ENCODE peak calls at places on chromosomes 2 and 18, in seven cellular contexts. L, K, S, H, F, Z and P are unnamed samples.
A peak's percentile ranks its signal among the peaks of the same experiment; 100 is the strongest.

GRCh38 chr2:162058973-162059668 is 14.9 kb downstream of the DPP4 start:
- DNase-seq in L (no peak), K (peak; percentile 88), S (no peak), H (no peak), F (no peak), Z (no peak), P (peak; percentile 48)

GRCh38 chr2:9205963-9206948 is at the start of gene ASAP2:
- DNase-seq in L (peak; percentile 76), K (peak; percentile 59), S (peak; percentile 80), H (peak; percentile 60), F (peak; percentile 33), Z (peak; percentile 90), P (peak; percentile 69)

GRCh38 chr18:35500113-35500512 is 2.4 kb upstream of the INO80C start:
- DNase-seq in L (no peak), K (no peak), S (no peak), H (no peak), F (no peak), Z (no peak), P (no peak)

GRCh38 chr2:147641644-147642043 is 203.2 kb upstream of the ACVR2A start:
- DNase-seq in L (no peak), K (no peak), S (no peak), H (no peak), F (no peak), Z (no peak), P (no peak)

GRCh38 chr2:193627918-193628254 is 1433.2 kb upstream of the TMEFF2 start:
- DNase-seq in L (no peak), K (no peak), S (no peak), H (no peak), F (no peak), Z (no peak), P (no peak)

GRCh38 chr18:8554354-8554753 is 54.9 kb upstream of the RAB12 start:
- DNase-seq in L (no peak), K (no peak), S (no peak), H (no peak), F (no peak), Z (no peak), P (no peak)

GRCh38 chr18:63399300-63399699 is 23.0 kb downstream of the VPS4B start:
- DNase-seq in L (no peak), K (no peak), S (no peak), H (no peak), F (no peak), Z (no peak), P (no peak)

GRCh38 chr2:68255736-68256450 is 3.6 kb upstream of the PPP3R1 start:
- DNase-seq in L (no peak), K (no peak), S (no peak), H (no peak), F (no peak), Z (no peak), P (no peak)

GRCh38 chr18:73812423-73812822 is 335.2 kb downstream of the FBXO15 start:
- DNase-seq in L (no peak), K (no peak), S (no peak), H (no peak), F (no peak), Z (no peak), P (no peak)

GRCh38 chr2:134465228-134465627 is 211.4 kb downstream of the MGAT5 start:
- DNase-seq in L (peak; percentile 9), K (no peak), S (no peak), H (no peak), F (no peak), Z (no peak), P (no peak)

GRCh38 chr2:38228753-38229152 is 148.3 kb downstream of the ATL2 start:
- DNase-seq in L (no peak), K (no peak), S (no peak), H (no peak), F (no peak), Z (no peak), P (no peak)

GRCh38 chr2:136127356-136127755 is 9.4 kb upstream of the CXCR4 start:
- DNase-seq in L (no peak), K (no peak), S (no peak), H (no peak), F (no peak), Z (no peak), P (no peak)

GRCh38 chr18:24342347-24342746 is 55.3 kb downstream of the OSBPL1A start:
- DNase-seq in L (no peak), K (no peak), S (no peak), H (no peak), F (no peak), Z (no peak), P (no peak)

GRCh38 chr18:48385595-48385994 is 23.6 kb downstream of the ZBTB7C start:
- DNase-seq in L (no peak), K (no peak), S (no peak), H (no peak), F (no peak), Z (no peak), P (no peak)

GRCh38 chr2:72236445-72237067 is 88.9 kb upstream of the CYP26B1 start:
- DNase-seq in L (no peak), K (no peak), S (no peak), H (no peak), F (no peak), Z (peak; percentile 70), P (no peak)

GRCh38 chr18:51953521-51953920 is 386.5 kb upstream of the DCC start:
- DNase-seq in L (no peak), K (peak; percentile 87), S (no peak), H (no peak), F (no peak), Z (no peak), P (peak; percentile 38)

GRCh38 chr2:1748741-1749488 is 4.6 kb upstream of the PXDN start:
- DNase-seq in L (no peak), K (no peak), S (no peak), H (no peak), F (no peak), Z (no peak), P (no peak)

GRCh38 chr2:128305555-128306080 is 13.1 kb downstream of the HS6ST1 start:
- DNase-seq in L (no peak), K (peak; percentile 27), S (peak; percentile 23), H (no peak), F (peak; percentile 11), Z (peak; percentile 83), P (peak; percentile 59)

GRCh38 chr2:21793461-21793860 is 669.7 kb downstream of the TDRD15 start:
- DNase-seq in L (no peak), K (no peak), S (no peak), H (no peak), F (no peak), Z (no peak), P (no peak)

GRCh38 chr2:239186958-239187357 is 213.9 kb downstream of the HDAC4 start:
- DNase-seq in L (peak; percentile 9), K (no peak), S (no peak), H (peak; percentile 34), F (peak; percentile 11), Z (no peak), P (no peak)

DNA sequence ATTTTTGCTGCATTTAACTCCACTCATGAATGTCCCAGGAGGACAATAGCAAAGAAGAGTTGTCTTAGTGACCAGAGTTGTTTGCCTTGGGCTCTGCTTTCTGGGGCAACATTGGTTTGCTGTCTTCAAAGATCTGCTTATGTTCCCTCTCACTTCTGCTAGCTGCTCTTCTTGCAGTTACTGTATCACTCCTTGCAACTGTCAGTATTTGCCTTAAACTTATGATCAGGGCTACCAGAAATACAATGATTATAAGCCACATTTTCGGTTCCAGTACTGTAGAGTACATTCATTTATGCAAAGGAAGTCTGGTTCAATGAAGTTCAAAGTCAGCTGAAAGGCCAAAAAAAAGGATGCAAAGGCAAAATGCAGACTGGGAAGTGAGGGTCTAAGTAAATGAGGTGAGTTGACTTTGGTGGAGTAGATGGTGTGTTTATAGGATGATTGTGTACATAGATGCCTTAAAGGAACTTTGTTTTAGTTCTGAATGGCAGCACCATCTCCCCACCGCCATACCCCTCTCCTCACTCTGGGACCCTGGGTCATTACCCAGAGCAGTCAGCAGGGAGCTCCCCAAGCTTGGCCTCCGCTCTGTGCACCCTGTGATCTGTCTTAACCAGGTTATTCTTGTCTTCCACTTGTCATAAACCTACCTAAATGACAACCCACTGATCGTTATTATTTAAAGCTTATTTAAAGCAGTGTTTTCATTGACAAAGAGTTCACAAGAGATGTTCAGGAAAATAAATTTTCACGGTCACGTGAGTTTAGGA is 236.0 kb downstream of the DOK6 start:
- DNase-seq in L (no peak), K (peak; percentile 43), S (no peak), H (no peak), F (no peak), Z (no peak), P (peak; percentile 19)
- TF ChIP-seq CTCF in L (peak; percentile 34), K (peak; percentile 30), S (peak; percentile 5), H (no peak), F (no peak), Z (no peak), P (peak; percentile 44)

DNA sequence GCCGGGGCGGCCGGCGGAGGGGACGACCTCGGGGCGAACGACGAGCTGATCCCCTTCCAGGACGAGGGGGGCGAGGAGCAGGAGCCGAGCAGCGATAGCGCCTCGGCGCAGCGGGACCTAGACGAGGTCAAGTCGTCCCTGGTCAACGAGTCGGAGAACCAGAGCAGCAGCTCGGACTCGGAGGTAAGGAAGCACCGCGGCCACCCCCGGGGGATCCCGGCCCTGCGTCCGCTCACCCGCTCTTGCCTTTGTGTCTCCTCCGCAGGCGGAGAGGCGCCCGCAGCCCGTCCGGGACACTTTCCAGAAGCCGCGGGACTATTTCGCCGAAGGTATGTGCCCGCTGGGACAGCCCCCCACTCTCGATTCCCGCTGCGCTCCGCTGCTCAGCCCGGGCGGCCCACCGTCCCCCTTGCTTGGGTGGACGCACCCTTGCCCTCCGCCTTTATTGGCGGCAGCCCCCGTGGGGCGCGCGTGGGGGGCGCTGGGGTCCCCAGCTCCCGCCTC is 611 bp downstream of the TCF7L1 start:
- DNase-seq in L (peak; percentile 42), K (peak; percentile 18), S (peak; percentile 58), H (no peak), F (peak; percentile 43), Z (peak; percentile 57), P (peak; percentile 44)
- TF ChIP-seq CTCF in L (no peak), K (no peak), S (no peak), H (no peak), F (no peak), Z (no peak), P (no peak)

GRCh38 chr2:19544020-19544383 is 185.6 kb upstream of the OSR1 start:
- DNase-seq in L (no peak), K (no peak), S (no peak), H (no peak), F (no peak), Z (no peak), P (no peak)

GRCh38 chr2:19547321-19547720 is 188.9 kb upstream of the OSR1 start:
- DNase-seq in L (no peak), K (no peak), S (no peak), H (no peak), F (no peak), Z (no peak), P (no peak)

GRCh38 chr2:19548116-19548515 is 189.7 kb upstream of the OSR1 start:
- DNase-seq in L (no peak), K (no peak), S (no peak), H (no peak), F (no peak), Z (no peak), P (no peak)

GRCh38 chr2:19543271-19544019 is 185.0 kb upstream of the OSR1 start:
- DNase-seq in L (no peak), K (no peak), S (no peak), H (no peak), F (no peak), Z (no peak), P (no peak)

GRCh38 chr2:19545507-19545906 is 187.1 kb upstream of the OSR1 start:
- DNase-seq in L (no peak), K (peak; percentile 31), S (no peak), H (no peak), F (no peak), Z (no peak), P (no peak)
- TF ChIP-seq CTCF in L (no peak), K (peak; percentile 5), S (no peak), H (no peak), F (no peak), Z (no peak), P (no peak)

GRCh38 chr2:64888591-64889309 is 100.4 kb upstream of the SLC1A4 start:
- DNase-seq in L (no peak), K (no peak), S (no peak), H (no peak), F (no peak), Z (peak; percentile 83), P (no peak)
- TF ChIP-seq CTCF in L (peak; percentile 30), K (no peak), S (no peak), H (no peak), F (no peak), Z (peak; percentile 28), P (no peak)